ENCODE peak calls at places on chromosomes 6 and 20, in five cellular contexts. One of them, this sample, is unnamed.
A peak's percentile ranks its signal among the peaks of the same experiment; 100 is the strongest.

GRCh38 chr6:684831-685636 is 7.9 kb downstream of the EXOC2 start:
- DNase-seq in body of pancreas: no peak
- DNase-seq in naive B cell: no peak
- DNase-seq in NCI-H460: no peak
- DNase-seq in AG20443: peak; percentile 20
- DNase-seq in this sample: no peak

GRCh38 chr20:4956200-4956810 is 45.0 kb downstream of the SLC23A2 start:
- DNase-seq in body of pancreas: no peak
- DNase-seq in naive B cell: peak; percentile 49
- DNase-seq in NCI-H460: peak; percentile 46
- DNase-seq in AG20443: peak; percentile 69
- DNase-seq in this sample: peak; percentile 35

GRCh38 chr6:135922746-135923145 is 71.2 kb downstream of the PDE7B start:
- DNase-seq in body of pancreas: no peak
- DNase-seq in naive B cell: no peak
- DNase-seq in NCI-H460: no peak
- DNase-seq in AG20443: peak; percentile 50
- DNase-seq in this sample: no peak

GRCh38 chr20:62253398-62253797 is 15.1 kb downstream of the OSBPL2 start:
- DNase-seq in body of pancreas: no peak
- DNase-seq in naive B cell: no peak
- DNase-seq in NCI-H460: no peak
- DNase-seq in AG20443: no peak
- DNase-seq in this sample: no peak

GRCh38 chr6:44079672-44080071 is 47.6 kb downstream of the MRPL14 start:
- DNase-seq in body of pancreas: no peak
- DNase-seq in naive B cell: no peak
- DNase-seq in NCI-H460: no peak
- DNase-seq in AG20443: no peak
- DNase-seq in this sample: no peak

GRCh38 chr20:23415555-23415954 is 5.7 kb downstream of the NAPB start:
- DNase-seq in body of pancreas: no peak
- DNase-seq in naive B cell: no peak
- DNase-seq in NCI-H460: no peak
- DNase-seq in AG20443: no peak
- DNase-seq in this sample: no peak

GRCh38 chr20:8796088-8796665 is 272.7 kb upstream of the PLCB4 start:
- DNase-seq in body of pancreas: no peak
- DNase-seq in naive B cell: no peak
- DNase-seq in NCI-H460: no peak
- DNase-seq in AG20443: peak; percentile 39
- DNase-seq in this sample: peak; percentile 53

GRCh38 chr20:41664584-41664983 is 46.4 kb upstream of the CHD6 start:
- DNase-seq in body of pancreas: no peak
- DNase-seq in naive B cell: peak; percentile 35
- DNase-seq in NCI-H460: no peak
- DNase-seq in AG20443: no peak
- DNase-seq in this sample: no peak

GRCh38 chr6:157235600-157236039 is 87.7 kb downstream of the TMEM242 start:
- DNase-seq in body of pancreas: peak; percentile 69
- DNase-seq in naive B cell: peak; percentile 43
- DNase-seq in NCI-H460: peak; percentile 45
- DNase-seq in AG20443: peak; percentile 83
- DNase-seq in this sample: no peak

GRCh38 chr6:10410214-10410873 is 4.5 kb downstream of the TFAP2A start:
- DNase-seq in body of pancreas: no peak
- DNase-seq in naive B cell: no peak
- DNase-seq in NCI-H460: no peak
- DNase-seq in AG20443: no peak
- DNase-seq in this sample: no peak

GRCh38 chr6:11938285-11938890 is 73.7 kb upstream of the HIVEP1 start:
- DNase-seq in body of pancreas: peak; percentile 28
- DNase-seq in naive B cell: no peak
- DNase-seq in NCI-H460: no peak
- DNase-seq in AG20443: no peak
- DNase-seq in this sample: no peak

GRCh38 chr6:7504041-7504440 is 37.4 kb upstream of the DSP start:
- DNase-seq in body of pancreas: no peak
- DNase-seq in naive B cell: no peak
- DNase-seq in NCI-H460: no peak
- DNase-seq in AG20443: no peak
- DNase-seq in this sample: no peak

GRCh38 chr6:148342146-148343027 is at the start of gene SASH1:
- DNase-seq in body of pancreas: peak; percentile 78
- DNase-seq in naive B cell: no peak
- DNase-seq in NCI-H460: peak; percentile 38
- DNase-seq in AG20443: peak; percentile 68
- DNase-seq in this sample: peak; percentile 60

GRCh38 chr6:134979142-134979541 is 29.2 kb upstream of the ALDH8A1 start:
- DNase-seq in body of pancreas: no peak
- DNase-seq in naive B cell: no peak
- DNase-seq in NCI-H460: no peak
- DNase-seq in AG20443: no peak
- DNase-seq in this sample: no peak

GRCh38 chr6:158286413-158286812 is 25.9 kb upstream of the TULP4 start:
- DNase-seq in body of pancreas: no peak
- DNase-seq in naive B cell: no peak
- DNase-seq in NCI-H460: no peak
- DNase-seq in AG20443: peak; percentile 64
- DNase-seq in this sample: peak; percentile 44

GRCh38 chr6:12356983-12357972 is 67.1 kb downstream of the EDN1 start:
- DNase-seq in body of pancreas: peak; percentile 28
- DNase-seq in naive B cell: peak; percentile 55
- DNase-seq in NCI-H460: no peak
- DNase-seq in AG20443: peak; percentile 72
- DNase-seq in this sample: no peak

GRCh38 chr6:139708342-139709199 is 334.1 kb upstream of the CITED2 start:
- DNase-seq in body of pancreas: peak; percentile 51
- DNase-seq in naive B cell: no peak
- DNase-seq in NCI-H460: peak; percentile 11
- DNase-seq in AG20443: peak; percentile 80
- DNase-seq in this sample: no peak

GRCh38 chr6:36753671-36754485 is 56.3 kb downstream of the RAB44 start:
- DNase-seq in body of pancreas: no peak
- DNase-seq in naive B cell: no peak
- DNase-seq in NCI-H460: no peak
- DNase-seq in AG20443: no peak
- DNase-seq in this sample: no peak

GRCh38 chr6:7402746-7403145 is 13.1 kb downstream of the RIOK1 start:
- DNase-seq in body of pancreas: peak; percentile 26
- DNase-seq in naive B cell: no peak
- DNase-seq in NCI-H460: no peak
- DNase-seq in AG20443: no peak
- DNase-seq in this sample: no peak

GRCh38 chr20:37676440-37676839 is 17.4 kb upstream of the CTNNBL1 start:
- DNase-seq in body of pancreas: no peak
- DNase-seq in naive B cell: no peak
- DNase-seq in NCI-H460: no peak
- DNase-seq in AG20443: no peak
- DNase-seq in this sample: no peak

GRCh38 chr6:33628401-33628964 is 7.4 kb downstream of the ITPR3 start:
- DNase-seq in body of pancreas: no peak
- DNase-seq in naive B cell: no peak
- DNase-seq in NCI-H460: no peak
- DNase-seq in AG20443: peak; percentile 34
- DNase-seq in this sample: no peak

GRCh38 chr6:136532030-136532429 is 18.2 kb downstream of the MAP7 start:
- DNase-seq in body of pancreas: no peak
- DNase-seq in naive B cell: no peak
- DNase-seq in NCI-H460: no peak
- DNase-seq in AG20443: no peak
- DNase-seq in this sample: no peak

GRCh38 chr6:27592481-27593199 is 119.7 kb upstream of the ZNF184 start:
- DNase-seq in body of pancreas: no peak
- DNase-seq in naive B cell: no peak
- DNase-seq in NCI-H460: peak; percentile 64
- DNase-seq in AG20443: peak; percentile 57
- DNase-seq in this sample: no peak

GRCh38 chr6:111583221-111583620 is 22.5 kb downstream of the TRAF3IP2 start:
- DNase-seq in body of pancreas: no peak
- DNase-seq in naive B cell: no peak
- DNase-seq in NCI-H460: no peak
- DNase-seq in AG20443: no peak
- DNase-seq in this sample: no peak

GRCh38 chr20:62643521-62644043 is 1.3 kb downstream of the SLCO4A1 start:
- DNase-seq in body of pancreas: peak; percentile 52
- DNase-seq in naive B cell: no peak
- DNase-seq in NCI-H460: no peak
- DNase-seq in AG20443: no peak
- DNase-seq in this sample: no peak

GRCh38 chr20:16441526-16442164 is 131.6 kb downstream of the KIF16B start:
- DNase-seq in body of pancreas: no peak
- DNase-seq in naive B cell: no peak
- DNase-seq in NCI-H460: no peak
- DNase-seq in AG20443: no peak
- DNase-seq in this sample: no peak

GRCh38 chr20:50256577-50256976 is 65.9 kb downstream of the CEBPB start:
- DNase-seq in body of pancreas: no peak
- DNase-seq in naive B cell: no peak
- DNase-seq in NCI-H460: no peak
- DNase-seq in AG20443: no peak
- DNase-seq in this sample: no peak

GRCh38 chr6:94260755-94261154 is 841.4 kb upstream of the EPHA7 start:
- DNase-seq in body of pancreas: no peak
- DNase-seq in naive B cell: no peak
- DNase-seq in NCI-H460: no peak
- DNase-seq in AG20443: no peak
- DNase-seq in this sample: no peak

GRCh38 chr20:62711703-62712101 is 3.1 kb downstream of the NTSR1 start:
- DNase-seq in body of pancreas: no peak
- DNase-seq in naive B cell: no peak
- DNase-seq in NCI-H460: no peak
- DNase-seq in AG20443: no peak
- DNase-seq in this sample: no peak

GRCh38 chr20:41654884-41655283 is 36.7 kb upstream of the CHD6 start:
- DNase-seq in body of pancreas: no peak
- DNase-seq in naive B cell: no peak
- DNase-seq in NCI-H460: no peak
- DNase-seq in AG20443: peak; percentile 57
- DNase-seq in this sample: no peak

GRCh38 chr6:156953478-156954146 is 176.4 kb downstream of the ARID1B start:
- DNase-seq in body of pancreas: peak; percentile 47
- DNase-seq in naive B cell: peak; percentile 47
- DNase-seq in NCI-H460: peak; percentile 43
- DNase-seq in AG20443: peak; percentile 93
- DNase-seq in this sample: peak; percentile 97

GRCh38 chr6:2979819-2980464 is 8.6 kb upstream of the SERPINB6 start:
- DNase-seq in body of pancreas: no peak
- DNase-seq in naive B cell: no peak
- DNase-seq in NCI-H460: no peak
- DNase-seq in AG20443: no peak
- DNase-seq in this sample: no peak

GRCh38 chr6:33851959-33852358 is 48.2 kb upstream of the MLN start:
- DNase-seq in body of pancreas: no peak
- DNase-seq in naive B cell: no peak
- DNase-seq in NCI-H460: no peak
- DNase-seq in AG20443: peak; percentile 56
- DNase-seq in this sample: no peak

GRCh38 chr6:170051229-170052172 is 239.4 kb downstream of the DLL1 start:
- DNase-seq in body of pancreas: no peak
- DNase-seq in naive B cell: no peak
- DNase-seq in NCI-H460: no peak
- DNase-seq in AG20443: no peak
- DNase-seq in this sample: no peak

GRCh38 chr6:154414021-154414813 is 57.6 kb upstream of the IPCEF1 start:
- DNase-seq in body of pancreas: no peak
- DNase-seq in naive B cell: no peak
- DNase-seq in NCI-H460: no peak
- DNase-seq in AG20443: no peak
- DNase-seq in this sample: no peak

GRCh38 chr20:51747182-51747911 is 20.8 kb downstream of the ATP9A start:
- DNase-seq in body of pancreas: no peak
- DNase-seq in naive B cell: no peak
- DNase-seq in NCI-H460: no peak
- DNase-seq in AG20443: no peak
- DNase-seq in this sample: no peak

This sample was measured in stromal cell of bone marrow.